ENCODE peak calls at places on chromosome 15, in ten cellular contexts. A is kidney tubule cell; O is kidney glomerular epithelial cell; Y is activated naive CD4-positive, alpha-beta T cell treated with anti-CD3 and anti-CD28 coated beads, Interleukin-2, amount 10 ng/mL, durations not matched to agents 7 days and 5 days; E is HAP-1; C is stimulated activated CD4-positive, alpha-beta T cell treated with anti-CD3 and anti-CD28 coated beads, Interleukin-1b, Interleukin-23, amount 100 ng/mL, for 24 hours; N is AG08396; X is NCI-H345; H is BJ; K is NCI-H2081. R is an unnamed sample.

GRCh38 chr15:52789601-52790165 is 453 bp downstream of the ONECUT1 start:
- DNase-seq in K (peak), X (peak), H (no peak), C (no peak), N (no peak), E (no peak), A (peak), Y (no peak), O (no peak), R (no peak)

GRCh38 chr15:30023798-30024295 is 58.9 kb upstream of the GOLGA8J start:
- DNase-seq in E (no peak), X (no peak), N (no peak), O (peak), H (no peak), A (no peak), Y (no peak), C (no peak), K (no peak), R (no peak)

GRCh38 chr15:85545757-85546156 is 165.4 kb downstream of the AKAP13 start:
- DNase-seq in N (no peak), K (no peak), O (no peak), X (no peak), Y (no peak), C (no peak), E (no peak), A (no peak), H (no peak), R (no peak)

GRCh38 chr15:25784141-25784540 is 79.0 kb downstream of the ATP10A start:
- DNase-seq in N (peak), E (no peak), O (no peak), C (no peak), K (no peak), Y (no peak), X (no peak), A (no peak), H (no peak), R (no peak)

GRCh38 chr15:56659197-56659596 is 74.1 kb downstream of the ZNF280D start:
- DNase-seq in X (no peak), E (no peak), K (no peak), Y (no peak), H (no peak), N (no peak), C (no peak), A (no peak), O (no peak), R (no peak)

GRCh38 chr15:77028451-77029165 is 33.7 kb downstream of the PSTPIP1 start:
- DNase-seq in X (no peak), Y (peak), N (no peak), E (no peak), A (no peak), O (no peak), C (no peak), H (no peak), K (no peak), R (peak)

GRCh38 chr15:48897144-48897814 is 19.3 kb downstream of the EID1 start:
- DNase-seq in K (no peak), H (no peak), Y (no peak), A (peak), E (no peak), O (no peak), C (no peak), N (peak), X (no peak), R (no peak)

GRCh38 chr15:39491917-39492490 is 88.9 kb upstream of the THBS1 start:
- DNase-seq in O (no peak), N (no peak), X (no peak), C (no peak), Y (no peak), E (no peak), K (no peak), A (no peak), H (no peak), R (no peak)

GRCh38 chr15:50257924-50258323 is 7.6 kb downstream of the HDC start:
- DNase-seq in Y (no peak), K (no peak), N (no peak), O (no peak), X (no peak), H (no peak), A (peak), E (no peak), C (no peak), R (no peak)

GRCh38 chr15:29740692-29741311 is 81.5 kb downstream of the TJP1 start:
- DNase-seq in Y (no peak), O (no peak), E (no peak), C (no peak), N (no peak), H (no peak), X (no peak), A (no peak), K (peak), R (no peak)

GRCh38 chr15:29090617-29091466 is 178.8 kb downstream of the NSMCE3 start:
- DNase-seq in O (no peak), K (peak), N (peak), X (no peak), Y (peak), H (no peak), A (peak), C (peak), E (no peak), R (peak)

GRCh38 chr15:82968066-82968465 is 15.5 kb upstream of the HOMER2 start:
- DNase-seq in K (no peak), E (no peak), O (no peak), C (no peak), H (no peak), Y (no peak), A (no peak), N (no peak), X (no peak), R (no peak)

GRCh38 chr15:39341238-39341637 is 239.6 kb upstream of the THBS1 start:
- DNase-seq in O (no peak), H (no peak), X (no peak), N (no peak), A (no peak), E (no peak), Y (no peak), K (no peak), C (no peak), R (no peak)

GRCh38 chr15:99212401-99212800 is 37.0 kb downstream of the TTC23 start:
- DNase-seq in Y (no peak), O (peak), C (no peak), X (no peak), H (no peak), A (peak), E (no peak), K (no peak), N (peak), R (no peak)

GRCh38 chr15:59372352-59373211 is at the start of gene MYO1E:
- DNase-seq in H (peak), O (peak), N (peak), A (peak), E (peak), X (peak), Y (peak), C (no peak), K (peak), R (peak)

GRCh38 chr15:68797157-68797556 is 23.5 kb downstream of the ANP32A start:
- DNase-seq in X (no peak), A (peak), Y (no peak), K (no peak), O (no peak), H (no peak), N (no peak), C (no peak), E (no peak), R (no peak)

GRCh38 chr15:67792250-67792942 is 32.9 kb upstream of the SKOR1 start:
- DNase-seq in E (no peak), Y (no peak), N (no peak), C (no peak), H (no peak), A (peak), O (peak), X (no peak), K (no peak), R (no peak)

GRCh38 chr15:81071130-81071529 is 62.9 kb upstream of the CFAP161 start:
- DNase-seq in A (no peak), K (no peak), E (no peak), N (no peak), Y (no peak), C (no peak), O (no peak), X (no peak), H (peak), R (no peak)

GRCh38 chr15:33808720-33809119 is 159.6 kb upstream of the CHRM5 start:
- DNase-seq in K (no peak), Y (no peak), O (no peak), A (no peak), N (no peak), H (no peak), C (no peak), X (no peak), E (no peak), R (no peak)

GRCh38 chr15:51144021-51144532 is 49.4 kb upstream of the TNFAIP8L3 start:
- DNase-seq in X (no peak), H (peak), A (peak), C (no peak), N (peak), K (no peak), Y (no peak), O (peak), E (no peak), R (no peak)

GRCh38 chr15:89187301-89187700 is 34.1 kb downstream of the RLBP1 start:
- DNase-seq in N (no peak), A (peak), C (no peak), H (no peak), X (no peak), K (no peak), O (no peak), E (no peak), Y (no peak), R (no peak)

R was measured in chondrocyte.